ENCODE peak calls at places on chromosomes 6 and 20, in four cellular contexts. O, S, G and D are unnamed samples.

GRCh38 chr20:19757973-19758887 is at the start of gene RIN2:
- DNase-seq in O (peak), G (peak), S (peak), D (peak)

GRCh38 chr6:100088009-100088408 is 94.0 kb upstream of the MCHR2 start:
- DNase-seq in S (no peak), G (no peak), O (peak), D (no peak)

GRCh38 chr6:156589281-156589680 is 187.9 kb upstream of the ARID1B start:
- DNase-seq in G (no peak), O (peak), S (no peak), D (peak)

GRCh38 chr6:156028310-156029131 is 572.9 kb upstream of the NOX3 start:
- DNase-seq in G (no peak), O (no peak), S (no peak), D (no peak)

GRCh38 chr6:90993771-90994170 is 406.9 kb upstream of the MAP3K7 start:
- DNase-seq in O (no peak), G (no peak), S (no peak), D (no peak)

GRCh38 chr6:157912326-157912725 is 69.3 kb upstream of the SYNJ2 start:
- DNase-seq in S (no peak), O (peak), G (no peak), D (peak)

GRCh38 chr20:11499235-11499634 is 418.5 kb upstream of the BTBD3 start:
- DNase-seq in G (no peak), O (no peak), S (no peak), D (no peak)

GRCh38 chr6:83702749-83703148 is 6.2 kb downstream of the SNAP91 start:
- DNase-seq in S (no peak), O (no peak), G (no peak), D (no peak)

GRCh38 chr20:9903048-9903651 is 64.3 kb upstream of the PAK5 start:
- DNase-seq in G (no peak), S (peak), O (no peak), D (no peak)

GRCh38 chr20:40431611-40432010 is 257.4 kb downstream of the MAFB start:
- DNase-seq in O (no peak), S (no peak), G (no peak), D (no peak)

GRCh38 chr6:166382500-166382932 is 224 bp downstream of the MPC1 start:
- DNase-seq in S (no peak), G (peak), O (no peak), D (no peak)

GRCh38 chr6:53746442-53747103 is 48.2 kb upstream of the LRRC1 start:
- DNase-seq in G (no peak), O (no peak), S (no peak), D (no peak)

GRCh38 chr20:23528867-23529431 is 38.0 kb downstream of the CST8 start:
- DNase-seq in G (no peak), O (no peak), S (no peak), D (no peak)

GRCh38 chr6:152696543-152696942 is 1.2 kb upstream of the MYCT1 start:
- DNase-seq in G (no peak), O (peak), S (no peak), D (peak)

GRCh38 chr6:85641916-85642773 is 541 bp downstream of the SYNCRIP start:
- DNase-seq in S (no peak), G (peak), O (no peak), D (peak)

GRCh38 chr20:36234771-36235320 is 1.4 kb upstream of the AAR2 start:
- DNase-seq in O (no peak), S (no peak), G (no peak), D (no peak)

GRCh38 chr20:60020251-60020650 is 62.0 kb downstream of the CDH26 start:
- DNase-seq in S (no peak), G (no peak), O (no peak), D (no peak)

GRCh38 chr6:26157150-26157837 is 70.1 kb downstream of the HFE start:
- DNase-seq in O (no peak), G (peak), S (peak), D (peak)

GRCh38 chr6:7562769-7563168 is 21.3 kb downstream of the DSP start:
- DNase-seq in O (no peak), S (no peak), G (no peak), D (no peak)

GRCh38 chr20:35981969-35982368 is 13.6 kb downstream of the CNBD2 start:
- DNase-seq in O (no peak), G (no peak), S (no peak), D (no peak)

GRCh38 chr6:49155321-49155720 is 307.7 kb downstream of the MMUT start:
- DNase-seq in S (no peak), O (no peak), G (no peak), D (no peak)

GRCh38 chr6:40378071-40378724 is 209.0 kb downstream of the LRFN2 start:
- DNase-seq in G (no peak), S (no peak), O (no peak), D (no peak)

GRCh38 chr6:118677193-118677592 is 25.8 kb upstream of the CEP85L start:
- DNase-seq in G (no peak), S (no peak), O (no peak), D (no peak)

GRCh38 chr6:118284736-118285360 is 263.2 kb upstream of the PLN start:
- DNase-seq in G (no peak), S (no peak), O (no peak), D (no peak)

GRCh38 chr6:54411767-54412166 is 103.5 kb downstream of the TINAG start:
- DNase-seq in O (no peak), G (no peak), S (no peak), D (no peak)

GRCh38 chr6:15441215-15441868 is 195.5 kb downstream of the JARID2 start:
- DNase-seq in S (peak), G (no peak), O (no peak), D (peak)

GRCh38 chr6:66556936-66557335 is 849.9 kb upstream of the EYS start:
- DNase-seq in S (no peak), G (no peak), O (no peak), D (no peak)

GRCh38 chr6:93222071-93222851 is 197.1 kb downstream of the EPHA7 start:
- DNase-seq in G (no peak), S (no peak), O (no peak), D (no peak)

GRCh38 chr20:33675127-33675954 is 1.1 kb upstream of the NECAB3 start:
- DNase-seq in S (no peak), O (no peak), G (no peak), D (no peak)

GRCh38 chr6:131955192-131955591 is 4.0 kb upstream of the CCN2 start:
- DNase-seq in S (no peak), G (no peak), O (no peak), D (no peak)

GRCh38 chr6:7073810-7074525 is 33.8 kb upstream of the RREB1 start:
- DNase-seq in G (no peak), O (no peak), S (no peak), D (no peak)

GRCh38 chr20:62860924-62861691 is 514 bp downstream of the TCFL5 start:
- DNase-seq in S (no peak), G (no peak), O (no peak), D (no peak)

GRCh38 chr20:58651823-58652605 is 931 bp downstream of the STX16 start:
- DNase-seq in G (no peak), S (peak), O (no peak), D (peak)

GRCh38 chr20:58981564-58982364 is 708 bp downstream of the NELFCD start:
- DNase-seq in O (no peak), G (no peak), S (peak), D (no peak)

GRCh38 chr6:47714802-47715201 is 16.4 kb downstream of the ADGRF4 start:
- DNase-seq in G (no peak), S (no peak), O (no peak), D (no peak)
- H3K27ac ChIP-seq in G (no peak), S (no peak), O (no peak), D (no peak)

DNA sequence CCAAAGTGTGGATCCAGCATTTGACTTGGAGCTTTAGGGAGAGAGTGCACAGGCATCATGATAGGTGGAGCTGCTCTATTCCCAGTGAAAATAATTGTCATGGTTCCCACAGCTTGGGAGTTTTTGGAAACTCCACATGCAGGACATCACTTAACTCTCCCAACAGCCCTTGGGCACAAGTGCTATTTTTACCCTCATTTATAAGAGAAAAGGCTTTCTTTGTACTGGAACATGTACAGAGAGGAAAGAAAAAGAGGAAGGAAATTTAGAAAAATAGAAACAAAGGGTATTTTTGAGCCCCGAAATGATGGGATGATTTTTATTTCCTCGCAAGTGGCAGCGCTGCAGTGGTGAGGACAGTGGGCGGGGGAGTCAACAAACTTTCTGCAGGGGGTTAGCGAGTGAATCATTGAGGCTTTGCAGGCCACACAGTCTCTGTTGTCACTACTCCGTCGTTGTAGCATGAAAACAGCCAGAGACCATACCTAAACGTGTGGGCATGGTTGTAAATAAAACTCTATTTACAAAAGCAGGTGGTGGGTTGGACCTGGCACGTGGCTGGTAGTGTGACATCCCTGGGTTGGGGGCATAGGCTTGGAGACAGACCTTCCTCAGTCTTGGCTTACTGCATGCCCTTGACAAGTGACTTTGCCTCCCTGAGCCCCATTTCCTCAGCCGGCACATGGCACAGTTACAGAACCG is 25.5 kb upstream of the OCSTAMP start:
- DNase-seq in G (no peak), O (no peak), S (no peak), D (no peak)
- H3K4me3 ChIP-seq in G (no peak), O (no peak), S (no peak), D (no peak)

DNA sequence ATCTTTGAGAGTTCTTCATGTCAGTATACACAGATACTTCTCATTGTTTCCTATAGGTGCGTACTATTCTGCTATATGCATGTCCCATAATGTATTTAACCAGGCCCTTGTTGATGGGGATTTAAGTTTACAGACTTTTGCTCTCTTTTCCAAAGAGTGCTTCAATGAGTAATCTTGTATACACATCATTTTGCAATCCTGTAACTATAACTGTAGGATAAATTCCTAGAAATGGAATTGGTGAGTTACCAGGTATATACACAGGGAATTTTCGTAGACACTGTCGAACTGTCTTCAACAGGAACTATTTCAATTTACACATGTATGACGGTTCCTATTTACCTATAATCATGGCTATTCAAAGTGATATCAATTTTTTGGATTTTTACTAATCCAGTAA is 15.2 kb upstream of the SNRPC start:
- DNase-seq in G (no peak), S (no peak), O (no peak), D (no peak)
- TF ChIP-seq CTCF in G (no peak), S (no peak), O (no peak), D (no peak)

DNA sequence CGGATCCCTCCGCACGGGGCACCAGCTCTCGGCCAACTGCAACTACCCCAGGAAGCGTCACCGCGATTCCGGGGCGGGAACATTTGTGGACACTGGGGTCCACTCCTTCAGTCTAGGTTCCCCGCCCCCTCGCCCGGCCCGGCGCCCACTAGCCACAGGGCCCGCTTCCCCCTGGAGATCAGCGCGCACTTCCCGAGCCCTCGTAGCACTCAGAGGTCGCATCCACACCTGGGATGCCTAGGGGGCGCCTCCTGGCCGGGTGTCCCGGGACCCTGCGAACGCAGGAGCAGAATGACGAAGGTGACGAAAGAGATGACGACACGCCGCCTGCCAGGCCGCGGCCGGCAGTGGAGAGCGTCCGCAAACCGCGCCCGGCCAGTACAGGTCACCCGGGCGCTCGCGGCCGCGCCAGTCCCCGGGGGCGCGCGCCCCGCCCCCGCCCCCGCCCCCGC is 309 bp upstream of the AIG1 start:
- DNase-seq in S (peak), O (peak), G (peak), D (peak)
- H3K27ac ChIP-seq in S (peak), O (peak), G (peak), D (peak)

DNA sequence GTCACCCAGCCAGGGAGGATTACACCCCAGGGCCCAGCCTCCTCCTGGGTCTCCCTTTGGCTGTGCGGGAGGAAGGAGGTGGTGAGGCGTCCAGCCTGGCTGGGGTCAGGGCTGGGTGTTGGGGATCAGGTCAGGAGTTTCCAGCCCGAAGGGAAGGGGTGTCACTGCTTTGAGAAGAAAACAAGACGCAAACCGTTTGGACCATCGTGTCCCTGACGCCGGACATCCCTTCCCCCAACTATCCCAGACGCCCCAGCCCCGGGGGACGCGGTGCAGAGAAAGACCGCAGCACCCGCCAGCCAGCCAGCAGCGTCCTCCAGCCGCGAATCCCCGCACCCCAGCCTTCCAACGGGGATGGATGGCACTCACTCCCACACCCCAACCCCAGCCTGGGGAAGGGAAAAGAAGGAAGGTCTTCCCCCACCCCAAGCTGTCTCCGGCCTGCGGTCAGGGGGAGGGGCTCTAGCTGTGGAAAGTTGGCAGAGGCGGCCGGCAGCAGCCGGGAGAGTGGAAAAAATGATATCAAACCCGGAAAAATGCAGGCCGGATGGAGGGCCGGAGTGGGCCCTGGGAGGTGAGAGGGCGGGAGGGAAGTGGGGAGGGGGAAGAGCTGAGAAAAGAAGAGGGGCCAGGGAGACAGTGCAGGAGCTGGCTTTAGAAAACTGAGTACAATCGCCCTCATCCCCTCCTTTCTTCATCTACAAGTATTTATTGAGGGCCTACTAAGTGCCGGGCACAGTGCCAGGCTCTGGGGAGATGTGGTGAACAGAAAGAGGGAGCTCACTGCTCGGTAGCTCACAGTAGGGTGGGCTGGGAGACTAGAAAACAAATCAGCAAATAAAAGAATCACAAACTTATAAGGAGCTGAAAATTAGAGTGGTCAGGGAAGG is 10.6 kb downstream of the REM1 start:
- DNase-seq in G (no peak), O (no peak), S (no peak), D (peak)
- H3K4me3 ChIP-seq in G (no peak), O (peak), S (no peak), D (peak)

GRCh38 chr6:133817460-133818047 is 71.4 kb upstream of the TCF21 start:
- DNase-seq in G (no peak), S (no peak), O (no peak), D (no peak)
- TF ChIP-seq CTCF in G (no peak), S (peak), O (peak), D (peak)

GRCh38 chr6:33316603-33317417 is 734 bp downstream of the ZBTB22 start:
- DNase-seq in G (no peak), S (no peak), O (no peak), D (no peak)

GRCh38 chr6:33317668-33318425 is at the start of gene ZBTB22:
- DNase-seq in G (peak), O (peak), S (peak), D (peak)

GRCh38 chr6:33315753-33316602 is 1.6 kb downstream of the ZBTB22 start:
- DNase-seq in G (no peak), S (no peak), O (no peak), D (no peak)

GRCh38 chr6:33318426-33319073 is 1.0 kb upstream of the ZBTB22 start:
- DNase-seq in S (no peak), G (no peak), O (no peak), D (no peak)

DNA sequence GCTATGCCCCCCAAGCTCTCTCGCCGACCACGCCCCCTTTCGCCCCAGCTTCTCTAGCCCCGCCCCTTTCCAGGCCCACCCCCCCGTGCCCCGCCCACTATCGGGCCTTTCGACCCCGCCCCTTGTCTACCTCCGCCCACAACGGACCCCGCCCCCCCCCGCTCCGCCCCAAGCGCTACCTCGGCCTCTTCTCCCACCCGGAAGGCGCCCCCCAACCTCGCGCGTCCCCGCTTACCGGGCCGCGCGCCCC is 201 bp downstream of the ZBTB22 start:
- DNase-seq in S (no peak), O (no peak), G (no peak), D (no peak)
- H3K27ac ChIP-seq in S (peak), O (no peak), G (peak), D (no peak)

GRCh38 chr20:56628015-56628872 is 862 bp upstream of the TFAP2C start:
- DNase-seq in S (peak), G (no peak), O (no peak), D (no peak)

GRCh38 chr20:56627122-56628014 is 1.7 kb upstream of the TFAP2C start:
- DNase-seq in O (no peak), G (no peak), S (no peak), D (no peak)

GRCh38 chr20:56626367-56627121 is 2.6 kb upstream of the TFAP2C start:
- DNase-seq in O (no peak), G (no peak), S (peak), D (no peak)

GRCh38 chr20:56624786-56625681 is 4.1 kb upstream of the TFAP2C start:
- DNase-seq in S (no peak), G (no peak), O (no peak), D (no peak)

GRCh38 chr20:56625837-56626236 is 3.3 kb upstream of the TFAP2C start:
- DNase-seq in S (no peak), G (no peak), O (no peak), D (no peak)
- H3K4me3 ChIP-seq in S (no peak), G (no peak), O (no peak), D (no peak)

GRCh38 chr20:39123161-39123560 is 161.0 kb downstream of the DHX35 start:
- DNase-seq in O (no peak), S (no peak), G (no peak), D (no peak)
- TF ChIP-seq CTCF in O (no peak), S (no peak), G (no peak), D (no peak)

DNA sequence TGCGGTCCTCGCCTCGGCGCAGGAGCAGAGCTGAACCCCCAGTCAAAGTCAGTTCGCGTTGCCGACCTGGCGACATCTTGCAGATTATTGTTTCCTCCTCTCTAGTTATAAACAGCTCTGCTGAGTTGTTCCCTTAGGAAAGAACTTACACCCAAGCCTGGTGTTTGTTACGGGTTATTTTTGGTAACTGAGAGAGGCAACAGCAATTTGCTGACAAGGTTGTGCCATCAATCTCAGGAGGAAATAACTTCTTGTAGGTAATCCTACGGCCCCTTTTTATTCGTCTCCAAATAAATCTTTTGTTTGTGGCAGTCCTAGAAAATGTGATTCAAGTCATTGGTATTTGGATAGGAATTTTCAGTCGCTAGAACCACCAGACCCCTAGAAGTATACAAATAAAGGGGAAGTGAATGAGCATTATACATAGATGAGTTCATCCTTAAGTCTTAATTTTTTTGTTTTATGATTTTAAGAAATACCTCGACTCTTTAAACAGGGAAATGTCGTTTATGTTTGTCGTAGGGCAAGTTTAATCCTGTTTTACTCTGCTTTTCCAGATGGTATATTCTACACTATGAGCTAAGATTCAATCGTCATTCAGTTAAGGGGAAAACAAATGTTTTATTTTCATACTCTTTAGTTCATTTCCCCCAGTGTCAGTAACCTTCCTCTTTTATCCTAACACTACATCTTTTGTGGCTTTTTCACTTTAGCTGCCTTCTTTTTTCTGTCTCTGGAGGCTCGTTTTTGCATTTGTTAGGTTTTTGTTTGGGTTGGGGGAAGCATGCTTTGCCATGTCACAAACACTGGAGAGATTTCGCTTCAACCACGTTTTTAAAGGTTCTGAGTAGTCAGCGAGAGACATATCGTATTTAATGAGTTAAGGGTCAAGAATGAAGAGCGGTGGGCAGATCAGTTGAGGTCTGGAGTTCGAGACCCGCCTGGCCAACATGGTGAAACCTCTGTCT is 1.2 kb downstream of the PM20D2 start:
- DNase-seq in O (no peak), G (no peak), S (peak), D (no peak)
- H3K27ac ChIP-seq in O (no peak), G (peak), S (peak), D (peak)